ENCODE peak calls at places on chromosomes 5 and 9, in seven cellular contexts. Y, F, C, L, H, J and B are unnamed samples.
A peak's percentile ranks its signal among the peaks of the same experiment; 100 is the strongest.

GRCh38 chr9:128887914-128888350 is 6.0 kb downstream of the LRRC8A start:
- DNase-seq in F (no peak), L (no peak), J (peak; percentile 89), H (no peak), C (peak; percentile 66), Y (no peak), B (no peak)

GRCh38 chr9:95366731-95367325 is 49.3 kb upstream of the FANCC start:
- DNase-seq in L (no peak), J (no peak), Y (no peak), C (peak; percentile 52), H (no peak), F (no peak), B (no peak)

GRCh38 chr9:16184964-16185646 is 632.3 kb downstream of the CCDC171 start:
- DNase-seq in F (no peak), H (no peak), C (no peak), L (no peak), J (peak; percentile 9), Y (no peak), B (no peak)

GRCh38 chr5:36507332-36507952 is 99.0 kb upstream of the SLC1A3 start:
- DNase-seq in F (peak; percentile 39), H (peak; percentile 84), Y (peak; percentile 73), C (peak; percentile 91), L (no peak), J (peak; percentile 85), B (peak; percentile 76)

GRCh38 chr9:131485728-131486381 is 16.9 kb upstream of the POMT1 start:
- DNase-seq in H (no peak), J (no peak), F (no peak), L (no peak), Y (no peak), C (no peak), B (no peak)

GRCh38 chr9:131237931-131238401 is 38.3 kb downstream of the FAM78A start:
- DNase-seq in Y (peak; percentile 75), J (peak; percentile 51), F (peak; percentile 51), L (peak; percentile 49), H (peak; percentile 84), C (peak; percentile 76), B (peak; percentile 72)

GRCh38 chr5:150497274-150497988 is 10.5 kb upstream of the NDST1 start:
- DNase-seq in H (no peak), Y (peak; percentile 58), J (peak; percentile 82), L (peak; percentile 83), F (peak; percentile 74), C (no peak), B (peak; percentile 55)

GRCh38 chr5:100553209-100553608 is 18.0 kb downstream of the FAM174A start:
- DNase-seq in C (no peak), J (no peak), F (no peak), H (no peak), L (no peak), Y (no peak), B (no peak)

GRCh38 chr5:132477784-132478497 is 12.6 kb downstream of the IRF1 start:
- DNase-seq in H (peak; percentile 56), C (no peak), F (no peak), L (no peak), Y (no peak), J (no peak), B (peak; percentile 11)

GRCh38 chr9:75086443-75087278 is 1.3 kb downstream of the NMRK1 start:
- DNase-seq in F (no peak), C (peak; percentile 58), J (no peak), Y (no peak), L (no peak), H (peak; percentile 74), B (peak; percentile 18)

GRCh38 chr5:61881821-61882220 is 424.2 kb upstream of the KIF2A start:
- DNase-seq in C (no peak), J (peak; percentile 50), L (no peak), Y (no peak), F (no peak), H (no peak), B (no peak)

GRCh38 chr9:78015242-78015641 is 16.4 kb downstream of the GNAQ start:
- DNase-seq in H (no peak), F (no peak), Y (no peak), L (no peak), J (no peak), C (no peak), B (no peak)

GRCh38 chr5:40549611-40550010 is 130.1 kb upstream of the PTGER4 start:
- DNase-seq in H (no peak), F (no peak), J (no peak), L (no peak), Y (no peak), C (no peak), B (no peak)

GRCh38 chr5:93150311-93151012 is 430.6 kb downstream of the NR2F1-AS1 start:
- DNase-seq in L (no peak), Y (no peak), C (peak; percentile 6), H (no peak), F (no peak), J (no peak), B (no peak)

GRCh38 chr9:19769213-19769612 is 19.6 kb downstream of the SLC24A2 start:
- DNase-seq in L (no peak), C (no peak), H (no peak), Y (no peak), F (no peak), J (no peak), B (no peak)

GRCh38 chr9:34079181-34079580 is 30.5 kb upstream of the UBAP2 start:
- DNase-seq in Y (no peak), C (no peak), L (no peak), J (no peak), F (no peak), H (no peak), B (no peak)

GRCh38 chr5:38547257-38547656 is 9.2 kb downstream of the LIFR start:
- DNase-seq in L (no peak), Y (no peak), C (no peak), H (no peak), J (no peak), F (no peak), B (no peak)

GRCh38 chr5:2703041-2703440 is 48.4 kb downstream of the IRX2 start:
- DNase-seq in L (no peak), F (no peak), Y (no peak), J (no peak), H (no peak), C (no peak), B (no peak)

GRCh38 chr5:122896598-122897282 is 51.3 kb downstream of the SNX24 start:
- DNase-seq in F (no peak), L (peak; percentile 70), J (peak; percentile 34), H (no peak), C (peak; percentile 30), Y (no peak), B (no peak)

GRCh38 chr9:127846451-127847154 is 7.9 kb downstream of the ENG start:
- DNase-seq in L (no peak), C (no peak), J (no peak), H (no peak), Y (peak; percentile 67), F (no peak), B (peak; percentile 58)

GRCh38 chr9:86287013-86287412 is 4.7 kb upstream of the ISCA1 start:
- DNase-seq in C (peak; percentile 92), L (no peak), F (no peak), J (peak; percentile 84), Y (no peak), H (no peak), B (no peak)

GRCh38 chr5:66830636-66831035 is 234.4 kb downstream of the MAST4 start:
- DNase-seq in C (no peak), Y (no peak), H (no peak), F (no peak), J (no peak), L (no peak), B (no peak)
- TF ChIP-seq CTCF in C (no peak), Y (peak; percentile 33), H (no peak), F (no peak), J (peak; percentile 52), L (no peak), B (peak; percentile 39)

GRCh38 chr9:4936823-4937222 is 48.2 kb upstream of the JAK2 start:
- DNase-seq in F (no peak), C (no peak), J (no peak), L (no peak), H (no peak), Y (no peak), B (no peak)

GRCh38 chr9:4937436-4937835 is 47.6 kb upstream of the JAK2 start:
- DNase-seq in F (no peak), C (no peak), Y (no peak), J (no peak), H (no peak), L (no peak), B (no peak)

GRCh38 chr9:4936277-4936676 is 48.8 kb upstream of the JAK2 start:
- DNase-seq in F (no peak), C (no peak), L (no peak), J (no peak), H (no peak), Y (no peak), B (no peak)

GRCh38 chr9:4934976-4935672 is 49.9 kb upstream of the JAK2 start:
- DNase-seq in H (no peak), J (no peak), L (no peak), C (no peak), F (no peak), Y (no peak), B (no peak)

DNA sequence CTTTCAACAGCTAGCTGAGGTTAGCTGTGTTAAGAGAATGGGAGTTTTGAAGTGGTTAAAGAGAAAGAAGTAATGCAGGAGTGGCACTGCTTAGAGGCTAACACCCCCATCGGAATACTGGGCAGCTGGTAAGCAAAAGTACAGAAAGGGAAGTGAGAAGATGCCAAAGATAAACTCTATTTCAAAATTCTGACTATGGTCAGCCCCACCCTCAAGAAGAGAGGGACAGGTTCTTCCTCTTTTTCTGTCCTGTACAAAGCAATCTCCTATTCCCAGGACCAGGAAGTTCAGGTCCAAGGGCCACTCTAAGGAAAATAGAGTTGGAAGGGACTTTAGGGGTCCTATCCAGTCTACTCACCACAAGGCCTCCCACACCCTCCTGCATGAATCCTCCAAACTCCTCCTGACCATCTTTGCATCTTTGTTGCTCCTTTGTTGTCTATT is 45.9 kb upstream of the JAK2 start:
- DNase-seq in L (no peak), Y (no peak), J (no peak), F (no peak), C (no peak), H (no peak), B (no peak)
- H3K27ac ChIP-seq in L (no peak overlapping the region), Y (no peak overlapping the region), J (no peak overlapping the region), F (peak overlapping the region; percentile 48), C (no peak overlapping the region), H (no peak overlapping the region), B (no peak overlapping the region)

DNA sequence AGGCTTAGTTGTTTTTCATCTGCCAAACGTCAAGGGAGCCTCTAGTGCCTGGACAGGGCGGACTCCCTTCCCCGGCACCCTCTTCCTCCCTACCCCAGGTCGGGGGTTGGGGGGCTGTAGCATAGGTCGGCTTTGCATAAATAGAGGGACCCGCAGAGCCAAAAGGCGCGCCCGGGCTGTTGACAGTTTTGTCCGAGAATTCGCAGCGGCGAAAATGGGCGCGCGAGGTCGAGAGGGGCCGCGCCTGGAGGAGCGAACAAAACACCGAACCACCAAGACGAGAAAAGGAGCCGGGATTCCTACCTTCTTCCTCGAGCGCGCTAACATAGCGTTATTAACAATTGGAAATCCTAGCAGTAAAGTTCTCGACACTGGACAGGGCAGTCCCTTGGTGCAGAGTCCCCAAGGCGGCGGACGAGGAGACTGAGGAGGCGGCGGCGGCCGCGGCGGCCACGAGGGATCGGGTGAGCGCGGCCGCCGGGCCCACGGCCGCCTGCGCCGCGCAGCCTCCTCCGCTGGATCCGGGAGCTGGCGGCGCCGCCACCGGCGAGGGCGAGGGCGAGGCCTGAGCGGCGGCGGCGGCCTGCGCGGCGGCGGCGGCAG is 1.8 kb downstream of the FOXD1 start:
- DNase-seq in F (no peak), J (peak; percentile 15), Y (no peak), C (peak; percentile 52), H (no peak), L (no peak), B (no peak)
- H3K4me3 ChIP-seq in F (peak overlapping the region; percentile 75), J (peak overlapping the region; percentile 57), Y (no peak overlapping the region), C (peak overlapping the region; percentile 52), H (peak overlapping the region; percentile 29), L (peak overlapping the region; percentile 85), B (peak overlapping the region; percentile 49)

GRCh38 chr9:87792831-87793288 is 66.9 kb downstream of the CTSL start:
- DNase-seq in F (peak; percentile 18), C (peak; percentile 42), Y (peak; percentile 49), J (no peak), L (peak; percentile 18), H (peak; percentile 81), B (peak; percentile 62)
- TF ChIP-seq CTCF in F (no peak), C (peak; percentile 3), Y (peak; percentile 39), J (no peak), L (peak; percentile 33), H (peak; percentile 26), B (peak; percentile 45)